ENCODE peak calls at places on chromosomes 12 and 14, in four cellular contexts. C, N, F and S are unnamed samples. For H3K36me3 and H3K27me3, the result is how much of the 10 kb centered on the place peaks cover.

GRCh38 chr12:30882706-30883105 is 43.8 kb upstream of the TSPAN11 start:
- DNase-seq in N (no peak), F (no peak), C (no peak), S (no peak)

GRCh38 chr12:98945864-98946263 is 300.8 kb downstream of the APAF1 start:
- DNase-seq in C (no peak), F (no peak), N (no peak), S (no peak)

GRCh38 chr12:112844814-112845565 is 53.4 kb downstream of the RPH3A start:
- DNase-seq in N (no peak), F (no peak), C (no peak), S (no peak)

GRCh38 chr14:99203080-99203479 is 68.9 kb downstream of the BCL11B start:
- DNase-seq in N (no peak), F (no peak), C (no peak), S (no peak)

GRCh38 chr12:131755305-131756113 is 44.6 kb downstream of the SFSWAP start:
- DNase-seq in N (peak), C (no peak), F (peak), S (peak)

GRCh38 chr12:52217223-52217622 is 15.8 kb upstream of the KRT7 start:
- DNase-seq in C (no peak), F (no peak), N (peak), S (peak)

GRCh38 chr14:51448831-51449665 is 202.7 kb upstream of the FRMD6 start:
- DNase-seq in N (no peak), F (peak), C (peak), S (peak)

GRCh38 chr12:97573901-97574300 is 111.3 kb downstream of the RMST start:
- DNase-seq in C (peak), F (no peak), N (no peak), S (no peak)

GRCh38 chr12:42933461-42934081 is 344.0 kb upstream of the PRICKLE1 start:
- DNase-seq in F (no peak), N (no peak), C (peak), S (no peak)

GRCh38 chr12:110436231-110436630 is 13.9 kb downstream of the ARPC3 start:
- DNase-seq in F (no peak), C (peak), N (no peak), S (no peak)

GRCh38 chr14:98700748-98701147 is 571.2 kb downstream of the BCL11B start:
- DNase-seq in N (no peak), C (no peak), F (no peak), S (no peak)

GRCh38 chr12:131087991-131088700 is 134.4 kb downstream of the ADGRD1 start:
- DNase-seq in N (peak), F (no peak), C (no peak), S (peak)

GRCh38 chr14:83874662-83875061 is 1655.3 kb upstream of the FLRT2 start:
- DNase-seq in C (no peak), F (no peak), N (no peak), S (no peak)

GRCh38 chr12:126069549-126070165 is 1004.4 kb downstream of the AACS start:
- DNase-seq in C (peak), N (peak), F (peak), S (peak)

GRCh38 chr14:20454359-20454644 is 310 bp downstream of the OSGEP start:
- DNase-seq in F (no peak), C (peak), N (no peak), S (no peak)

GRCh38 chr12:81329088-81329487 is 251.2 kb downstream of the ACSS3 start:
- DNase-seq in C (peak), F (no peak), N (no peak), S (peak)

GRCh38 chr14:38255408-38255672 is 553 bp downstream of the CLEC14A start:
- DNase-seq in N (peak), F (no peak), C (no peak), S (no peak)

GRCh38 chr12:116171549-116171948 is 105.9 kb downstream of the MED13L start:
- DNase-seq in N (no peak), F (no peak), C (peak), S (no peak)

GRCh38 chr14:79920180-79920579 is 291.1 kb downstream of the DIO2 start:
- DNase-seq in N (no peak), F (no peak), C (no peak), S (no peak)

GRCh38 chr14:99559286-99559990 is 44.6 kb downstream of the CCDC85C start:
- DNase-seq in C (peak), N (no peak), F (no peak), S (no peak)

GRCh38 chr14:51534623-51535022 is 117.1 kb upstream of the FRMD6 start:
- DNase-seq in N (no peak), F (no peak), C (peak), S (peak)

GRCh38 chr14:94907626-94908261 is 137.8 kb upstream of the GSC start:
- DNase-seq in C (no peak), N (no peak), F (peak), S (peak)

GRCh38 chr14:74570696-74571095 is 41.3 kb downstream of the LTBP2 start:
- DNase-seq in N (no peak), C (no peak), F (no peak), S (no peak)

GRCh38 chr14:94025720-94026119 is 420 bp upstream of the OTUB2 start:
- DNase-seq in N (no peak), F (no peak), C (peak), S (no peak)

GRCh38 chr12:131775904-131776889 is 52.0 kb upstream of the MMP17 start:
- DNase-seq in N (no peak), C (peak), F (no peak), S (no peak)

GRCh38 chr12:26572131-26572530 is 260.9 kb downstream of the ITPR2 start:
- DNase-seq in F (no peak), N (no peak), C (no peak), S (no peak)

GRCh38 chr12:19719650-19720049 is 280.4 kb downstream of the AEBP2 start:
- DNase-seq in N (no peak), F (no peak), C (no peak), S (no peak)
- H3K4me3 ChIP-seq in N (no peak), F (no peak), C (no peak), S (no peak)

GRCh38 chr12:123396954-123397353 is 13.0 kb downstream of the KMT5A start:
- DNase-seq in C (no peak), F (no peak), N (no peak), S (no peak)

GRCh38 chr12:123396543-123396942 is 12.6 kb downstream of the KMT5A start:
- DNase-seq in C (no peak), N (no peak), F (no peak), S (no peak)

GRCh38 chr12:123393747-123394146 is 9.8 kb downstream of the KMT5A start:
- DNase-seq in C (no peak), F (no peak), N (no peak), S (no peak)

GRCh38 chr12:123397400-123397799 is 13.5 kb downstream of the KMT5A start:
- DNase-seq in C (no peak), F (no peak), N (no peak), S (no peak)

GRCh38 chr12:123395236-123395635 is 11.3 kb downstream of the KMT5A start:
- DNase-seq in N (no peak), F (no peak), C (no peak), S (no peak)
- H3K36me3 ChIP-seq in N (under half), F (half or more), C (under half), S (half or more)

GRCh38 chr14:55954108-55954507 is 164.1 kb upstream of the PELI2 start:
- DNase-seq in F (no peak), N (no peak), C (no peak), S (no peak)
- H3K27me3 ChIP-seq in F (under half), N (under half), C (under half), S (under half)

GRCh38 chr12:2229661-2230539 is 177.1 kb downstream of the CACNA1C start:
- DNase-seq in N (peak), C (no peak), F (no peak), S (no peak)
- H3K4me3 ChIP-seq in N (no peak), C (no peak), F (no peak), S (no peak)